ENCODE peak calls at places on chromosomes 1 and 21, in five cellular contexts. U is AG04450; T is activated naive CD8-positive, alpha-beta T cell treated with anti-CD3 and anti-CD28 coated beads, Interleukin-2, amount 50 U/mL, for 24 hours; G is T-helper 9 cell; I is AG20443. Y is an unnamed sample.

GRCh38 chr21:32592929-32593502 is 7.7 kb upstream of the TCP10L start:
- DNase-seq in U (no peak), T (no peak), G (no peak), I (no peak), Y (no peak)

GRCh38 chr1:234731371-234732085 is 121.5 kb upstream of the IRF2BP2 start:
- DNase-seq in U (peak; percentile 44), T (peak; percentile 28), G (no peak), I (peak; percentile 75), Y (no peak)

GRCh38 chr1:14347776-14348175 is 250.7 kb upstream of the KAZN start:
- DNase-seq in U (no peak), T (no peak), G (no peak), I (no peak), Y (no peak)

GRCh38 chr1:27382950-27383627 is at the start of gene CD164L2:
- DNase-seq in U (no peak), T (peak; percentile 64), G (peak; percentile 52), I (no peak), Y (no peak)

GRCh38 chr1:171128463-171128862 is 37.8 kb downstream of the FMO3 start:
- DNase-seq in U (no peak), T (no peak), G (no peak), I (no peak), Y (no peak)

GRCh38 chr21:35976481-35976880 is 83.8 kb downstream of the SETD4 start:
- DNase-seq in U (no peak), T (no peak), G (no peak), I (no peak), Y (no peak)

GRCh38 chr1:5526822-5527551 is 465.2 kb downstream of the NPHP4 start:
- DNase-seq in U (no peak), T (no peak), G (no peak), I (peak; percentile 6), Y (no peak)

GRCh38 chr1:213131851-213132655 is 81.0 kb downstream of the RPS6KC1 start:
- DNase-seq in U (no peak), T (no peak), G (no peak), I (no peak), Y (no peak)

GRCh38 chr1:97384294-97384952 is 536.4 kb downstream of the DPYD start:
- DNase-seq in U (peak; percentile 49), T (no peak), G (no peak), I (peak; percentile 53), Y (no peak)

GRCh38 chr1:101198842-101199636 is 37.8 kb upstream of the S1PR1 start:
- DNase-seq in U (no peak), T (peak; percentile 38), G (no peak), I (no peak), Y (no peak)

GRCh38 chr21:34844033-34844923 is 175.5 kb downstream of the CLIC6 start:
- DNase-seq in U (no peak), T (no peak), G (no peak), I (peak; percentile 45), Y (peak; percentile 20)

GRCh38 chr1:160046494-160047115 is 14.8 kb upstream of the PIGM start:
- DNase-seq in U (no peak), T (peak; percentile 46), G (no peak), I (peak; percentile 85), Y (peak; percentile 94)

GRCh38 chr1:110203021-110203661 is 7.0 kb upstream of the KCNC4 start:
- DNase-seq in U (peak; percentile 38), T (peak; percentile 70), G (peak; percentile 62), I (peak; percentile 73), Y (peak; percentile 77)

GRCh38 chr1:205950826-205951549 is 7.7 kb upstream of the SLC26A9 start:
- DNase-seq in U (no peak), T (no peak), G (no peak), I (peak; percentile 92), Y (no peak)

GRCh38 chr1:200962631-200963030 is 60.9 kb downstream of the KIF21B start:
- DNase-seq in U (no peak), T (no peak), G (no peak), I (no peak), Y (no peak)

GRCh38 chr1:54329337-54329954 is 76.7 kb downstream of the SSBP3 start:
- DNase-seq in U (no peak), T (no peak), G (no peak), I (no peak), Y (peak; percentile 82)

GRCh38 chr1:153962088-153963029 is 978 bp downstream of the SLC39A1 start:
- DNase-seq in U (no peak), T (no peak), G (no peak), I (peak; percentile 58), Y (no peak)

GRCh38 chr1:87392241-87393192 is 63.8 kb downstream of the LMO4 start:
- DNase-seq in U (no peak), T (no peak), G (no peak), I (peak; percentile 60), Y (no peak)

GRCh38 chr1:203304919-203305808 is at the start of gene BTG2:
- DNase-seq in U (peak; percentile 61), T (peak; percentile 90), G (peak; percentile 89), I (peak; percentile 99), Y (peak; percentile 96)

GRCh38 chr1:161013104-161013590 is 7.8 kb downstream of the F11R start:
- DNase-seq in U (no peak), T (no peak), G (no peak), I (no peak), Y (no peak)